ENCODE peak calls at places on chromosome 2, in five cellular contexts. Z is vagina, L is gastrocnemius medialis, C is heart left ventricle, N is HCT116. J is an unnamed sample.

GRCh38 chr2:240392948-240393830 is 42.3 kb upstream of the GPC1 start:
- DNase-seq in C (peak; percentile 2), N (no peak), Z (no peak), L (no peak), J (no peak)

GRCh38 chr2:241869087-241869961 is at the start of gene RTP5:
- DNase-seq in L (no peak), Z (no peak), N (no peak), C (no peak), J (no peak)

GRCh38 chr2:135829420-135829983 is 7.5 kb downstream of the LCT start:
- DNase-seq in L (no peak), N (no peak), C (no peak), Z (no peak), J (no peak)

GRCh38 chr2:33336036-33336625 is 140.3 kb upstream of the RASGRP3 start:
- DNase-seq in L (no peak), Z (no peak), N (no peak), C (no peak), J (no peak)

GRCh38 chr2:48112911-48113687 is 206.8 kb upstream of the FBXO11 start:
- DNase-seq in N (no peak), C (no peak), L (no peak), Z (no peak), J (no peak)

GRCh38 chr2:160752475-160753330 is 259.1 kb upstream of the RBMS1 start:
- DNase-seq in Z (no peak), N (no peak), L (no peak), C (no peak), J (no peak)

GRCh38 chr2:409523-409922 is 121.6 kb upstream of the ALKAL2 start:
- DNase-seq in C (no peak), L (no peak), N (no peak), Z (no peak), J (no peak)

GRCh38 chr2:23722255-23722654 is 204.7 kb downstream of the ATAD2B start:
- DNase-seq in C (no peak), L (no peak), N (no peak), Z (no peak), J (no peak)

GRCh38 chr2:25000503-25001328 is 29.0 kb upstream of the DNAJC27 start:
- DNase-seq in C (no peak), N (no peak), L (no peak), Z (no peak), J (no peak)

GRCh38 chr2:171893824-171894611 is at the start of gene SLC25A12:
- DNase-seq in Z (no peak), N (peak; percentile 45), C (peak; percentile 87), L (peak; percentile 75), J (peak; percentile 29)

GRCh38 chr2:177029075-177029474 is 183.5 kb upstream of the HNRNPA3 start:
- DNase-seq in Z (no peak), N (no peak), C (no peak), L (no peak), J (no peak)

GRCh38 chr2:232481322-232482140 is 6.1 kb downstream of the ECEL1 start:
- DNase-seq in N (no peak), L (no peak), C (no peak), Z (no peak), J (no peak)
- H3K27me3 ChIP-seq in N (no peaks in the 10 kb centered on the region), L (peaks cover 32% of the 10 kb centered on the region), C (peaks cover 24% of the 10 kb centered on the region), Z (peaks cover 14% of the 10 kb centered on the region), J (no peaks in the 10 kb centered on the region)

GRCh38 chr2:71332413-71332866 is 858 bp downstream of the ZNF638 start:
- DNase-seq in C (no peak), Z (no peak), N (no peak), L (no peak), J (no peak)

GRCh38 chr2:71330155-71330554 is 1.4 kb upstream of the ZNF638 start:
- DNase-seq in Z (no peak), C (no peak), L (no peak), N (no peak), J (no peak)

GRCh38 chr2:71330585-71331330 is 824 bp upstream of the ZNF638 start:
- DNase-seq in C (no peak), L (no peak), N (no peak), Z (no peak), J (no peak)

GRCh38 chr2:71333619-71334018 is 2.0 kb downstream of the ZNF638 start:
- DNase-seq in C (no peak), N (no peak), Z (no peak), L (no peak), J (no peak)

GRCh38 chr2:71331581-71332412 is at the start of gene ZNF638:
- DNase-seq in Z (peak; percentile 92), N (peak; percentile 82), C (peak; percentile 94), L (peak; percentile 85), J (peak; percentile 52)
- TF ChIP-seq POLR2A in Z (peak; percentile 95), N (peak; percentile 71), C (peak; percentile 80), L (peak; percentile 95), J (peak; percentile 88)

DNA sequence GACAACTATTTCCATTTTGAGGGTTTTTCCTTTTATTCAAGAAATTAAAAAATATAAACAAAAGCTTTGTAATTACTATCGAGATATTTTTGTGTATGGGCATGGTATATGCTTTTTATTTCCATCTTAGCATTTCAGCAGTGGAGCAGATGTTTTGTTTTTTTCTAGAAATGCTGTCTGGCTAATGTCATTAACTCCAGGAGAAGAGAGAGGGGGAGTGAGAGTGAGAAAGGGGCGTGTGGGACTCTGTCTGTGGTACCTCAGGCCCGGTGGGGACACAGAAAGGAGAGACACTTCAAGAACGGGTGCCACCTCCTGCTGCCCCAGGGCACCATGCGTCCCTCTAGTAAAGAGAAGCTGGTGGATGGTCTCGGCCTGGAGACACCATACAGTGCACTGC is 34.7 kb downstream of the MYT1L start:
- DNase-seq in Z (no peak), L (no peak), C (no peak), N (no peak), J (no peak)
- H3K27me3 ChIP-seq in Z (no peaks in the 10 kb centered on the region), L (peaks cover 3% of the 10 kb centered on the region), C (no peaks in the 10 kb centered on the region), N (no peaks in the 10 kb centered on the region), J (no peaks in the 10 kb centered on the region)

DNA sequence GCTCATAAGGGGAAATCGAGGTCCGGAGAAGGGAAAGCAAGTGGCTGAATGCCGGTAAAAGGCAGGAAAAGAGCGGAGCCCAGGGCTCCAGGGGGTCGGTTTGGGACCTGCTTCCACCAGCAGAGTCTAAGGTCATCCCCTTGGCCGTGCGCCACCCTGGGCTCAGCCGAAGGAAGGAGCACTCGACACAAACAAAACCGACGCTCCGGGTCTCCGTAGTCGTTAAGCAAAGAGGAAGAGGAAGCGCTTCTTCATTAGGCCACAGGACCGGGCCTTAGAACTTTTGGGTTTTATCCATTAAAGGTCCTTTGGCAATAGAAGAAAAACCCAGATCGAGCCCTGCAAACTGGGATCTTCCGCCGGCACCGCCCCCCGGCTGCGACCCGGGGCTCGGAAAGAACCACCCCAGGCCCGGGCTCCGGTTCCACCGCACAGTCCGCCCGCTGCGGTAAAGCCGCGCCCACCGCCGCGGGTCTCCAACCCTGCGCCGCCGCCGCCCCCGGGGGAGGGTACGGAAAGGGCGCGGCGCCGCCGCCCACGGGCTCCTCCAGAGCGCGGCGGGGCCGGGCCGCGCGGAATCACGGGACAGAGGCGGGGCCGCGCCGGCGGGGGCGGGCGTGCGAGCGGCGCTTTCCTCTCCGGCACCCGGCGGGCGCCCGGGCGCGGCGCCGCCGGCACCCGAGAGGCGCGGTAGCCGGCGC is at the start of gene TTL:
- DNase-seq in L (peak; percentile 53), N (no peak), C (peak; percentile 86), Z (no peak), J (peak; percentile 4)
- TF ChIP-seq POLR2A in L (peak; percentile 54), N (no peak), C (peak; percentile 42), Z (peak; percentile 16), J (no peak)

DNA sequence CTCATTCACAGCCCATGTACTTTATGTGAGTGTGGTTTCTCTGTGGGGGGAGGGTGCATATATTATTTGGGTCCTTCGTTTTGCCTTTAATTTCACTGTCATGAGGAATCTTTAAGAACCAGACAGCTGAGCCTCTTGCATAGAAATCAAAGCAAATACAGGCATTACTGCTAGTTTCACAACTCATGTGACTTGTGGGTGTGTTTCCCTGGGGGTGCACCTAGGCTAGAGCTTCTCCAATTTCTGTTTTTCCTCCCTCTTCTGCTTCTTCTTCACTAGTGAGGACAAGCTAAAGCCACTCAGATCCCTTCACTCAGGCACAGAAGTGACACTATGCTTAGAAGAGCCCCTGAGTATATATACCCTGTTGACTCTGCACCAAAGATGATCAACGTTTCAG is 131.4 kb downstream of the ACOXL start:
- DNase-seq in N (no peak), Z (no peak), L (no peak), C (no peak), J (no peak)
- H3K27me3 ChIP-seq in N (no peaks in the 10 kb centered on the region), Z (no peaks in the 10 kb centered on the region), L (peaks cover 15% of the 10 kb centered on the region), C (no peaks in the 10 kb centered on the region), J (peaks cover 63% of the 10 kb centered on the region)

GRCh38 chr2:189762551-189763298 is at the start of gene OSGEPL1:
- DNase-seq in Z (peak; percentile 92), N (peak; percentile 96), C (peak; percentile 93), L (peak; percentile 89), J (peak; percentile 64)
- TF ChIP-seq POLR2A in Z (no peak), N (peak; percentile 77), C (peak; percentile 38), L (no peak), J (no peak)

DNA sequence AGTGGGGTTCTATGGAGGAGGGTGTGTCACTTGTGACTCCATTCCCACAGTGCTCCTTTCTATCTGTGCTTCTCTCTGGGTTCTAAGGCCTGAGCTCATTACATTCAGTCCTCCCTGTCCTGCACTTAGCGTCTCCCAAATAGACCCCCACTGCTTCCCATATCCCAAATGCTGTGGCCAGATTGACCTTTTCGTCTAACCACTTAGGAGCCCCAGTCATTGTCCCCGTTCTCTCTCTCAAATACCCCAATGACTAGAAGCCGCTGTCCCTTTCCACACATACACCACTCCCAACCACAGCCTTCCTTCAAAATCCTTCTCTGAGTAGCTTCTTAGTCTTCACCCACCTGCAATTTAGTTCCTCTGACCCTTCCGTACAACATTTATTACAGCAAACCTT is 146.5 kb downstream of the TRIM43 start:
- DNase-seq in Z (peak; percentile 70), C (no peak), N (no peak), L (no peak), J (no peak)
- H3K27me3 ChIP-seq in Z (no peaks in the 10 kb centered on the region), C (no peaks in the 10 kb centered on the region), N (no peaks in the 10 kb centered on the region), L (no peaks in the 10 kb centered on the region), J (no peaks in the 10 kb centered on the region)

GRCh38 chr2:191009541-191010374 is 4.2 kb downstream of the STAT1 start:
- DNase-seq in L (no peak), Z (no peak), N (no peak), C (no peak), J (no peak)

GRCh38 chr2:191006297-191006696 is 7.7 kb downstream of the STAT1 start:
- DNase-seq in C (no peak), Z (no peak), L (no peak), N (no peak), J (no peak)

GRCh38 chr2:191003405-191004309 is 10.3 kb downstream of the STAT1 start:
- DNase-seq in Z (no peak), C (no peak), N (no peak), L (no peak), J (no peak)

GRCh38 chr2:191008286-191008685 is 5.7 kb downstream of the STAT1 start:
- DNase-seq in C (no peak), Z (no peak), N (no peak), L (no peak), J (no peak)

GRCh38 chr2:191006997-191007604 is 6.9 kb downstream of the STAT1 start:
- DNase-seq in C (no peak), Z (no peak), N (no peak), L (no peak), J (no peak)
- TF ChIP-seq POLR2A in C (no peak), Z (no peak), N (no peak), L (no peak), J (no peak)

GRCh38 chr2:26520065-26520464 is 42.1 kb upstream of the OTOF start:
- DNase-seq in C (no peak), N (no peak), Z (no peak), L (no peak), J (no peak)
- H3K27me3 ChIP-seq in C (peaks cover 5% of the 10 kb centered on the region), N (peaks cover 18% of the 10 kb centered on the region), Z (no peaks in the 10 kb centered on the region), L (no peaks in the 10 kb centered on the region), J (no peaks in the 10 kb centered on the region)